ENCODE peak calls at places on chromosome 9, in seven cellular contexts. M is type B pancreatic cell, Y is KBM-7, N is RWPE1, F is nucleus accumbens, J is A172, V is EL. D is an unnamed sample.

GRCh38 chr9:122394265-122395242 is 23.7 kb downstream of the PTGS1 start:
- DNase-seq in M (peak), F (no peak), N (peak), J (peak), Y (no peak), V (peak), D (no peak)

GRCh38 chr9:1050125-1050895 is at the start of gene DMRT2:
- DNase-seq in V (peak), N (peak), F (peak), M (peak), Y (peak), J (no peak), D (no peak)

GRCh38 chr9:127754761-127755557 is 19.9 kb upstream of the TOR2A start:
- DNase-seq in M (no peak), Y (no peak), F (no peak), J (no peak), V (no peak), N (no peak), D (no peak)

GRCh38 chr9:78303377-78304062 is 6.6 kb downstream of the PSAT1 start:
- DNase-seq in V (no peak), Y (no peak), N (no peak), J (no peak), M (no peak), F (no peak), D (no peak)

GRCh38 chr9:37040508-37041127 is 6.5 kb upstream of the PAX5 start:
- DNase-seq in N (no peak), V (no peak), F (no peak), J (no peak), Y (peak), M (no peak), D (no peak)

GRCh38 chr9:121399126-121399882 is 29.3 kb upstream of the STOM start:
- DNase-seq in N (no peak), M (no peak), V (peak), J (no peak), Y (no peak), F (no peak), D (no peak)

GRCh38 chr9:70589571-70590263 is 175.3 kb upstream of the KLF9 start:
- DNase-seq in M (no peak), J (peak), Y (no peak), N (no peak), V (peak), F (no peak), D (no peak)

GRCh38 chr9:112065781-112066606 is 109.1 kb downstream of the SUSD1 start:
- DNase-seq in J (no peak), F (no peak), Y (no peak), M (no peak), N (peak), V (peak), D (no peak)

GRCh38 chr9:85960688-85961093 is 19.7 kb downstream of the NAA35 start:
- DNase-seq in V (no peak), F (no peak), Y (no peak), N (no peak), M (no peak), J (no peak), D (no peak)

GRCh38 chr9:23826120-23826629 is at the start of gene ELAVL2:
- DNase-seq in M (peak), V (peak), N (peak), J (peak), Y (no peak), F (peak), D (no peak)

GRCh38 chr9:122614362-122614761 is at the start of gene OR1Q1:
- DNase-seq in N (no peak), F (no peak), Y (no peak), V (no peak), J (no peak), M (no peak), D (no peak)

GRCh38 chr9:18608371-18608770 is 134.4 kb downstream of the ADAMTSL1 start:
- DNase-seq in Y (no peak), J (no peak), V (no peak), M (no peak), N (no peak), F (no peak), D (no peak)

GRCh38 chr9:114314256-114314867 is 8.5 kb upstream of the ORM1 start:
- DNase-seq in Y (no peak), V (no peak), J (no peak), F (no peak), N (no peak), M (peak), D (no peak)

GRCh38 chr9:98146101-98146991 is 27.3 kb upstream of the TRIM14 start:
- DNase-seq in Y (peak), M (no peak), N (peak), F (no peak), J (peak), V (peak), D (no peak)

GRCh38 chr9:106127771-106128170 is 433.4 kb downstream of the TMEM38B start:
- DNase-seq in F (no peak), Y (no peak), V (no peak), M (no peak), N (no peak), J (no peak), D (no peak)

GRCh38 chr9:98074119-98074990 is 17.8 kb downstream of the NANS start:
- DNase-seq in F (peak), Y (peak), J (peak), N (peak), M (peak), V (peak), D (peak)

GRCh38 chr9:101453776-101454570 is 18.4 kb upstream of the ALDOB start:
- DNase-seq in J (no peak), N (no peak), M (no peak), V (peak), F (no peak), Y (no peak), D (no peak)

GRCh38 chr9:76456202-76456926 is 2.6 kb upstream of the GCNT1 start:
- DNase-seq in V (peak), M (no peak), N (peak), J (peak), F (no peak), Y (peak), D (peak)

GRCh38 chr9:113556877-113557593 is 93.5 kb downstream of the RGS3 start:
- DNase-seq in Y (no peak), F (no peak), M (no peak), V (peak), J (no peak), N (no peak), D (no peak)

GRCh38 chr9:35074141-35074540 is 1.7 kb upstream of the VCP start:
- DNase-seq in N (no peak), F (no peak), J (no peak), M (no peak), V (no peak), Y (no peak), D (no peak)

D was measured in CD4-positive, alpha-beta T cell.